ENCODE peak calls at places on chromosomes 5 and 9, in four cellular contexts. W, G, U and I are unnamed samples.

GRCh38 chr5:137761020-137761516 is 6.9 kb upstream of the HNRNPA0 start:
- DNase-seq in W (no peak), G (no peak), U (no peak), I (no peak)

GRCh38 chr5:180259260-180259611 is 32.6 kb downstream of the MAPK9 start:
- DNase-seq in W (no peak), G (no peak), U (no peak), I (no peak)

GRCh38 chr9:121975801-121976277 is 117.3 kb downstream of the TTLL11 start:
- DNase-seq in W (no peak), G (no peak), U (no peak), I (no peak)

GRCh38 chr5:171946382-171946781 is 60.1 kb downstream of the FBXW11 start:
- DNase-seq in W (no peak), G (no peak), U (no peak), I (no peak)

GRCh38 chr9:124468061-124468740 is 17.9 kb downstream of the ADGRD2 start:
- DNase-seq in W (no peak), G (no peak), U (no peak), I (no peak)

GRCh38 chr9:134297082-134297415 is 29.2 kb upstream of the RXRA start:
- DNase-seq in W (no peak), G (no peak), U (no peak), I (no peak)

GRCh38 chr9:84007662-84008061 is 27.1 kb downstream of the RMI1 start:
- DNase-seq in W (no peak), G (no peak), U (no peak), I (no peak)

GRCh38 chr9:96299823-96300222 is 2.2 kb downstream of the HSD17B3 start:
- DNase-seq in W (no peak), G (no peak), U (no peak), I (no peak)

GRCh38 chr9:105958587-105958986 is 264.2 kb downstream of the TMEM38B start:
- DNase-seq in W (no peak), G (no peak), U (no peak), I (no peak)

GRCh38 chr5:149284501-149284900 is 12.8 kb downstream of the AFAP1L1 start:
- DNase-seq in W (no peak), G (no peak), U (no peak), I (peak)

GRCh38 chr5:177369050-177369912 is 11.6 kb downstream of the RGS14 start:
- DNase-seq in W (peak), G (no peak), U (peak), I (no peak)

GRCh38 chr9:97811534-97812246 is 41.3 kb upstream of the FOXE1 start:
- DNase-seq in W (no peak), G (no peak), U (peak), I (no peak)

GRCh38 chr5:111472579-111472978 is 39.8 kb downstream of the STARD4 start:
- DNase-seq in W (no peak), G (no peak), U (no peak), I (no peak)

GRCh38 chr9:23123048-23123632 is 676.5 kb downstream of the DMRTA1 start:
- DNase-seq in W (no peak), G (no peak), U (peak), I (no peak)

GRCh38 chr5:131264453-131265200 is 774 bp downstream of the CDC42SE2 start:
- DNase-seq in W (peak), G (peak), U (peak), I (peak)

GRCh38 chr5:127940854-127941253 is 142.7 kb upstream of the SLC12A2 start:
- DNase-seq in W (no peak), G (no peak), U (no peak), I (no peak)

GRCh38 chr9:123954921-123955320 is 25.0 kb upstream of the DENND1A start:
- DNase-seq in W (no peak), G (no peak), U (no peak), I (no peak)

GRCh38 chr9:136679431-136679941 is 7.8 kb downstream of the AGPAT2 start:
- DNase-seq in W (no peak), G (no peak), U (no peak), I (no peak)

GRCh38 chr5:79956173-79956670 is 34.8 kb downstream of the MTX3 start:
- DNase-seq in W (no peak), G (no peak), U (no peak), I (no peak)

GRCh38 chr9:108469654-108470053 is 386.1 kb downstream of the ACTL7B start:
- DNase-seq in W (no peak), G (no peak), U (peak), I (no peak)

GRCh38 chr5:37740331-37741066 is 99.3 kb downstream of the GDNF start:
- DNase-seq in W (no peak), G (no peak), U (no peak), I (no peak)

GRCh38 chr5:147037517-147038205 is 159.1 kb upstream of the PPP2R2B start:
- DNase-seq in W (no peak), G (no peak), U (peak), I (no peak)

GRCh38 chr5:81315336-81315735 is 13.9 kb downstream of the ZCCHC9 start:
- DNase-seq in W (no peak), G (no peak), U (no peak), I (no peak)

GRCh38 chr5:2750026-2750757 is 1.3 kb downstream of the IRX2 start:
- DNase-seq in W (no peak), G (no peak), U (no peak), I (no peak)

GRCh38 chr5:65776707-65777141 is 54.7 kb downstream of the NLN start:
- DNase-seq in W (no peak), G (no peak), U (no peak), I (no peak)

GRCh38 chr5:19235101-19235584 is 752.9 kb downstream of the CDH18 start:
- DNase-seq in W (no peak), G (no peak), U (no peak), I (no peak)

GRCh38 chr9:112411626-112412027 is 31.7 kb downstream of the HSDL2 start:
- DNase-seq in W (no peak), G (no peak), U (no peak), I (no peak)

GRCh38 chr9:131545003-131545785 is at the start of gene PRRT1B:
- DNase-seq in W (no peak), G (peak), U (no peak), I (no peak)

GRCh38 chr9:117448066-117448465 is 33.2 kb upstream of the ASTN2 start:
- DNase-seq in W (no peak), G (peak), U (no peak), I (no peak)